ENCODE peak calls at places on chromosomes 13 and 19, in six cellular contexts. T is sigmoid colon, P is GM23338, M is H9, I is stomach, O is GM23248. N is an unnamed sample.
A peak's percentile ranks its signal among the peaks of the same experiment; 100 is the strongest.

GRCh38 chr19:45952691-45953505 is 20.8 kb downstream of the NOVA2 start:
- DNase-seq in I (peak; percentile 35), O (peak; percentile 71), M (peak; percentile 96), T (no peak), P (peak; percentile 98), N (peak; percentile 79)

GRCh38 chr19:12985049-12985776 is 10.1 kb upstream of the NFIX start:
- DNase-seq in O (peak; percentile 88), P (no peak), T (peak; percentile 82), M (peak; percentile 33), I (peak; percentile 82), N (peak; percentile 43)

GRCh38 chr19:3176715-3177501 is 1.7 kb upstream of the S1PR4 start:
- DNase-seq in M (peak; percentile 29), T (no peak), I (peak; percentile 69), P (no peak), O (peak; percentile 91), N (no peak)

GRCh38 chr13:103236213-103236612 is 170.0 kb upstream of the SLC10A2 start:
- DNase-seq in M (no peak), P (peak; percentile 3), O (no peak), T (no peak), I (no peak), N (no peak)

GRCh38 chr13:72891423-72891822 is 109.5 kb downstream of the PIBF1 start:
- DNase-seq in T (no peak), P (no peak), O (no peak), I (no peak), M (no peak), N (no peak)

GRCh38 chr19:53962887-53963435 is at the start of gene CACNG8:
- DNase-seq in P (peak; percentile 54), T (no peak), O (no peak), M (no peak), I (no peak), N (no peak)

GRCh38 chr13:66703597-66703996 is 526.5 kb downstream of the PCDH9 start:
- DNase-seq in I (no peak), T (no peak), O (no peak), P (no peak), M (no peak), N (no peak)

GRCh38 chr13:30714629-30715028 is 20.7 kb upstream of the ALOX5AP start:
- DNase-seq in T (no peak), O (no peak), I (no peak), P (no peak), M (no peak), N (no peak)

GRCh38 chr19:7703332-7703731 is 1.4 kb upstream of the FCER2 start:
- DNase-seq in I (no peak), T (no peak), O (no peak), P (peak; percentile 40), M (peak; percentile 47), N (no peak)

GRCh38 chr13:32669030-32669646 is 82.9 kb downstream of the PDS5B start:
- DNase-seq in M (no peak), T (no peak), P (peak; percentile 84), I (no peak), O (peak; percentile 78), N (no peak)

GRCh38 chr19:50827476-50827875 is 3.9 kb upstream of the KLK1 start:
- DNase-seq in P (no peak), I (no peak), O (no peak), M (no peak), T (no peak), N (no peak)

GRCh38 chr19:2479556-2480194 is 3.7 kb downstream of the GADD45B start:
- DNase-seq in P (no peak), M (no peak), O (peak; percentile 53), I (no peak), T (no peak), N (no peak)

GRCh38 chr13:32417995-32418394 is 9.9 kb downstream of the N4BP2L1 start:
- DNase-seq in T (no peak), M (no peak), I (no peak), O (no peak), P (no peak), N (no peak)

GRCh38 chr13:75073791-75074190 is 408.2 kb downstream of the TBC1D4 start:
- DNase-seq in O (no peak), P (no peak), T (no peak), I (no peak), M (no peak), N (no peak)

GRCh38 chr19:45901432-45901903 is 945 bp downstream of the MYPOP start:
- DNase-seq in P (peak; percentile 35), T (peak; percentile 82), I (peak; percentile 44), M (peak; percentile 32), O (peak; percentile 80), N (peak; percentile 41)

GRCh38 chr19:30637926-30638325 is 265.7 kb downstream of the ZNF536 start:
- DNase-seq in M (no peak), I (no peak), O (no peak), P (no peak), T (no peak), N (no peak)

GRCh38 chr19:18117692-18118378 is 20.3 kb downstream of the MAST3 start:
- DNase-seq in P (peak; percentile 97), O (peak; percentile 95), T (peak; percentile 93), I (peak; percentile 95), M (peak; percentile 94), N (peak; percentile 96)

GRCh38 chr13:112657850-112658445 is 31.9 kb upstream of the ATP11A start:
- DNase-seq in I (no peak), M (peak; percentile 33), O (peak; percentile 47), T (no peak), P (no peak), N (no peak)

GRCh38 chr19:588758-589692 is 656 bp upstream of the HCN2 start:
- DNase-seq in M (peak; percentile 54), I (no peak), P (peak; percentile 39), O (peak; percentile 46), T (no peak), N (no peak)

GRCh38 chr13:33244907-33245287 is 40.7 kb downstream of the STARD13 start:
- DNase-seq in M (no peak), O (no peak), T (no peak), P (no peak), I (no peak), N (no peak)

GRCh38 chr13:60019119-60019993 is 144.4 kb downstream of the DIAPH3 start:
- DNase-seq in P (peak; percentile 16), M (no peak), T (no peak), I (no peak), O (no peak), N (no peak)

GRCh38 chr19:1492474-1493006 is 1.6 kb downstream of the REEP6 start:
- DNase-seq in P (no peak), M (no peak), T (peak; percentile 64), O (peak; percentile 60), I (no peak), N (no peak)

GRCh38 chr19:35853038-35853756 is 893 bp upstream of the NPHS1 start:
- DNase-seq in P (no peak), M (no peak), O (no peak), I (no peak), T (no peak), N (no peak)
- H3K27me3 ChIP-seq in P (peaks cover 31% of the 10 kb centered on the region), M (peaks cover 2% of the 10 kb centered on the region), O (peaks cover 79% of the 10 kb centered on the region), I (peaks cover 12% of the 10 kb centered on the region), T (peaks cover 9% of the 10 kb centered on the region), N (no peaks in the 10 kb centered on the region)

GRCh38 chr19:16454519-16454918 is 17.3 kb downstream of the EPS15L1 start:
- DNase-seq in T (no peak), I (no peak), O (no peak), M (no peak), P (no peak), N (no peak)
- H3K4me1 ChIP-seq in T (peaks cover 35% of the 10 kb centered on the region), I (peaks cover 40% of the 10 kb centered on the region), O (peaks cover 16% of the 10 kb centered on the region), M (peaks cover 12% of the 10 kb centered on the region), P (peaks cover 31% of the 10 kb centered on the region), N (peaks cover 6% of the 10 kb centered on the region)

DNA sequence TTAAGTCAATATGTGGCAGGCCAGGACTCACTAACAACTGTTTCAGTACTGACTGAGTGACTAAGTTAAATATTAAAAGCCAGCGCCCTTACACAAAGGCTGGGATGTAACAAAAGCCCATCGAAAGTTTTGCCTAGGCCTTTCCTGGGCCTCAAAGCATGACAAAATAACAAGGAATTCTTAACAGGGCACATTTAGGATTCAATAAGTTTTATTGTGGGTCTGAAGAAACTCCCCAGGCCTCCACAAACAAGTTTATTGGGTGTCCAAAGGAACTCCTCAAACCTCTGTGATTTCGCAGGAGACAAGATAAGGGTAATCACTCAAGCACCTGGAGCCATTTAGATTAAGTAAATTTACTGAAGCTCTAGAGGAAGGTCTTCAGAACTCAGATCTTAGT is 130.7 kb upstream of the SGCG start:
- DNase-seq in I (no peak), M (no peak), O (no peak), P (no peak), T (no peak), N (no peak)
- H3K27me3 ChIP-seq in I (no peaks in the 10 kb centered on the region), M (no peaks in the 10 kb centered on the region), O (no peaks in the 10 kb centered on the region), P (no peaks in the 10 kb centered on the region), T (no peaks in the 10 kb centered on the region), N (no peaks in the 10 kb centered on the region)

GRCh38 chr19:33273881-33274662 is 28.3 kb downstream of the CEBPA start:
- DNase-seq in M (no peak), I (peak; percentile 73), P (no peak), O (peak; percentile 94), T (no peak), N (no peak)

GRCh38 chr19:33275933-33276619 is 26.3 kb downstream of the CEBPA start:
- DNase-seq in P (no peak), T (no peak), O (no peak), M (no peak), I (peak; percentile 45), N (no peak)

GRCh38 chr19:33273065-33273736 is 29.1 kb downstream of the CEBPA start:
- DNase-seq in T (no peak), I (no peak), M (no peak), O (no peak), P (no peak), N (no peak)

GRCh38 chr19:33275559-33275932 is 26.8 kb downstream of the CEBPA start:
- DNase-seq in T (no peak), I (no peak), P (no peak), M (no peak), O (no peak), N (no peak)

GRCh38 chr19:33274663-33275558 is 27.4 kb downstream of the CEBPA start:
- DNase-seq in M (no peak), O (no peak), T (no peak), I (no peak), P (no peak), N (no peak)
- H3K4me1 ChIP-seq in M (no peaks in the 10 kb centered on the region), O (peaks cover 11% of the 10 kb centered on the region), T (no peaks in the 10 kb centered on the region), I (peaks cover 53% of the 10 kb centered on the region), P (no peaks in the 10 kb centered on the region), N (no peaks in the 10 kb centered on the region)

GRCh38 chr13:42893346-42893745 is 98.7 kb downstream of the EPSTI1 start:
- DNase-seq in O (peak; percentile 62), T (no peak), P (no peak), I (no peak), M (no peak), N (no peak)
- H3K27me3 ChIP-seq in O (no peaks in the 10 kb centered on the region), T (no peaks in the 10 kb centered on the region), P (no peaks in the 10 kb centered on the region), I (no peaks in the 10 kb centered on the region), M (no peaks in the 10 kb centered on the region), N (no peaks in the 10 kb centered on the region)

GRCh38 chr13:51590231-51590630 is 6.0 kb downstream of the WDFY2 start:
- DNase-seq in I (no peak), T (no peak), P (no peak), O (no peak), M (no peak), N (no peak)

GRCh38 chr13:51588406-51588949 is 4.2 kb downstream of the WDFY2 start:
- DNase-seq in I (no peak), T (no peak), M (no peak), P (no peak), O (no peak), N (no peak)

GRCh38 chr13:51590966-51591627 is 6.8 kb downstream of the WDFY2 start:
- DNase-seq in T (no peak), M (no peak), P (peak; percentile 33), O (peak; percentile 96), I (peak; percentile 41), N (peak; percentile 26)

GRCh38 chr13:51587372-51587771 is 3.1 kb downstream of the WDFY2 start:
- DNase-seq in P (no peak), I (no peak), M (no peak), O (no peak), T (no peak), N (no peak)

GRCh38 chr13:51589793-51590192 is 5.5 kb downstream of the WDFY2 start:
- DNase-seq in O (peak; percentile 37), M (no peak), T (no peak), P (no peak), I (no peak), N (no peak)
- H3K4me1 ChIP-seq in O (peaks cover 77% of the 10 kb centered on the region), M (peaks cover 15% of the 10 kb centered on the region), T (peaks cover 32% of the 10 kb centered on the region), P (peaks cover 74% of the 10 kb centered on the region), I (peaks cover 26% of the 10 kb centered on the region), N (peaks cover 78% of the 10 kb centered on the region)

N was measured in pancreas.